ENCODE peak calls at places on chromosome 16, in six cellular contexts. F, E, M, Q, B and W are unnamed samples.

GRCh38 chr16:10619271-10619849 is 39.0 kb upstream of the EMP2 start:
- DNase-seq in F (peak; percentile 8), E (peak; percentile 26), M (peak; percentile 33), Q (no peak), B (no peak), W (peak; percentile 39)

GRCh38 chr16:85394511-85395206 is 218.5 kb upstream of the GSE1 start:
- DNase-seq in F (no peak), E (no peak), M (no peak), Q (no peak), B (no peak), W (no peak)

GRCh38 chr16:50251375-50252081 is 14.8 kb upstream of the ADCY7 start:
- DNase-seq in F (peak; percentile 93), E (no peak), M (no peak), Q (peak; percentile 46), B (no peak), W (no peak)

GRCh38 chr16:73356401-73357079 is 308.6 kb upstream of the ZFHX3 start:
- DNase-seq in F (no peak), E (no peak), M (no peak), Q (no peak), B (no peak), W (no peak)

GRCh38 chr16:2471016-2471652 is at the start of gene NTN3:
- DNase-seq in F (no peak), E (peak; percentile 27), M (no peak), Q (no peak), B (peak; percentile 85), W (peak; percentile 29)

GRCh38 chr16:89710709-89711564 is 9.4 kb upstream of the SPATA2L start:
- DNase-seq in F (no peak), E (no peak), M (no peak), Q (no peak), B (no peak), W (no peak)

GRCh38 chr16:72470541-72470940 is 298.6 kb upstream of the PMFBP1 start:
- DNase-seq in F (no peak), E (no peak), M (no peak), Q (no peak), B (no peak), W (no peak)

GRCh38 chr16:57540906-57541753 is 1.3 kb upstream of the ADGRG5 start:
- DNase-seq in F (no peak), E (no peak), M (no peak), Q (no peak), B (no peak), W (peak; percentile 98)

GRCh38 chr16:22397459-22397858 is 23.0 kb upstream of the CDR2 start:
- DNase-seq in F (peak; percentile 76), E (no peak), M (no peak), Q (peak; percentile 95), B (no peak), W (no peak)

GRCh38 chr16:31833047-31833446 is 40.6 kb upstream of the ZNF267 start:
- DNase-seq in F (no peak), E (no peak), M (no peak), Q (no peak), B (no peak), W (no peak)

GRCh38 chr16:87339086-87339723 is 22.0 kb upstream of the C16orf95 start:
- DNase-seq in F (no peak), E (no peak), M (no peak), Q (no peak), B (no peak), W (no peak)

GRCh38 chr16:58212824-58213655 is 15.1 kb upstream of the CSNK2A2 start:
- DNase-seq in F (no peak), E (no peak), M (no peak), Q (no peak), B (no peak), W (no peak)

GRCh38 chr16:58012481-58012880 is 11.3 kb downstream of the USB1 start:
- DNase-seq in F (no peak), E (no peak), M (no peak), Q (no peak), B (no peak), W (no peak)

GRCh38 chr16:83743241-83743640 is 64.5 kb upstream of the HSBP1 start:
- DNase-seq in F (no peak), E (no peak), M (no peak), Q (no peak), B (no peak), W (no peak)

GRCh38 chr16:61791465-61791864 is 244.8 kb downstream of the CDH8 start:
- DNase-seq in F (no peak), E (no peak), M (no peak), Q (no peak), B (no peak), W (no peak)

GRCh38 chr16:86942469-86943175 is 364.3 kb downstream of the FOXL1 start:
- DNase-seq in F (peak; percentile 36), E (no peak), M (no peak), Q (no peak), B (no peak), W (no peak)

GRCh38 chr16:58086381-58087208 is 42.6 kb downstream of the CFAP20 start:
- DNase-seq in F (no peak), E (no peak), M (no peak), Q (no peak), B (peak; percentile 90), W (peak; percentile 46)

GRCh38 chr16:78689536-78689935 is 590.1 kb downstream of the WWOX start:
- DNase-seq in F (no peak), E (no peak), M (no peak), Q (no peak), B (no peak), W (no peak)

GRCh38 chr16:3665508-3665907 is 11.0 kb downstream of the DNASE1 start:
- DNase-seq in F (no peak), E (no peak), M (no peak), Q (no peak), B (no peak), W (no peak)

GRCh38 chr16:1156983-1157638 is 4.2 kb downstream of the CACNA1H start:
- DNase-seq in F (no peak), E (no peak), M (no peak), Q (no peak), B (no peak), W (no peak)

GRCh38 chr16:84548508-84548907 is 44.0 kb upstream of the MEAK7 start:
- DNase-seq in F (no peak), E (no peak), M (no peak), Q (no peak), B (no peak), W (no peak)

GRCh38 chr16:2468725-2469398 is 2.2 kb upstream of the NTN3 start:
- DNase-seq in F (no peak), E (peak; percentile 25), M (peak; percentile 92), Q (no peak), B (peak; percentile 96), W (peak; percentile 45)

GRCh38 chr16:81142864-81143263 is 46.7 kb upstream of the GCSH start:
- DNase-seq in F (no peak), E (no peak), M (no peak), Q (no peak), B (no peak), W (no peak)

GRCh38 chr16:17396762-17397498 is 73.8 kb downstream of the XYLT1 start:
- DNase-seq in F (peak; percentile 12), E (no peak), M (no peak), Q (no peak), B (no peak), W (peak; percentile 25)

GRCh38 chr16:29819506-29819905 is 756 bp upstream of the MVP start:
- DNase-seq in F (no peak), E (no peak), M (no peak), Q (no peak), B (no peak), W (no peak)

GRCh38 chr16:49594706-49595534 is 221.3 kb downstream of the C16orf78 start:
- DNase-seq in F (no peak), E (no peak), M (no peak), Q (no peak), B (no peak), W (no peak)

GRCh38 chr16:69890114-69890890 is 60.8 kb upstream of the CLEC18A start:
- DNase-seq in F (no peak), E (no peak), M (no peak), Q (no peak), B (peak; percentile 92), W (no peak)

GRCh38 chr16:71622088-71622487 is 3.9 kb upstream of the MARVELD3 start:
- DNase-seq in F (no peak), E (no peak), M (no peak), Q (no peak), B (no peak), W (no peak)